ENCODE peak calls at places on chromosome 18, in seven cellular contexts. V, E, Z, B, C, H and L are unnamed samples.
A peak's percentile ranks its signal among the peaks of the same experiment; 100 is the strongest.

GRCh38 chr18:64799378-64799777 is 650.5 kb upstream of the LINC00305 start:
- DNase-seq in B (no peak), V (no peak), H (no peak), Z (no peak), E (no peak), C (no peak), L (no peak)

GRCh38 chr18:46156838-46157237 is 52.7 kb downstream of the HAUS1 start:
- DNase-seq in V (no peak), E (no peak), B (no peak), H (no peak), C (no peak), Z (no peak), L (no peak)

GRCh38 chr18:3122851-3123250 is 96.9 kb downstream of the MYOM1 start:
- DNase-seq in H (no peak), C (no peak), B (no peak), V (no peak), E (no peak), Z (no peak), L (no peak)

GRCh38 chr18:31010601-31011000 is 31.9 kb downstream of the DSC3 start:
- DNase-seq in V (no peak), C (no peak), H (no peak), E (no peak), Z (no peak), B (no peak), L (no peak)

GRCh38 chr18:3652380-3653262 is 202.6 kb downstream of the TGIF1 start:
- DNase-seq in C (no peak), E (peak; percentile 94), H (peak; percentile 87), V (no peak), Z (no peak), B (no peak), L (no peak)

GRCh38 chr18:45850021-45850420 is 24.5 kb downstream of the SIGLEC15 start:
- DNase-seq in B (peak; percentile 42), H (no peak), Z (peak; percentile 80), C (peak; percentile 34), E (peak; percentile 48), V (no peak), L (no peak)

GRCh38 chr18:33812186-33812585 is 234.2 kb downstream of the ASXL3 start:
- DNase-seq in Z (no peak), B (no peak), V (no peak), H (no peak), E (no peak), C (no peak), L (no peak)

GRCh38 chr18:58205087-58205779 is 161.2 kb downstream of the NEDD4L start:
- DNase-seq in V (no peak), Z (no peak), H (no peak), C (no peak), E (peak; percentile 87), B (no peak), L (no peak)

GRCh38 chr18:74063023-74063422 is 84.6 kb downstream of the FBXO15 start:
- DNase-seq in Z (peak; percentile 71), V (no peak), B (no peak), E (no peak), C (no peak), H (no peak), L (no peak)

GRCh38 chr18:48488388-48488850 is 50.4 kb upstream of the CTIF start:
- DNase-seq in H (peak; percentile 72), B (no peak), E (peak; percentile 87), V (no peak), C (no peak), Z (no peak), L (peak; percentile 90)

GRCh38 chr18:76454429-76454828 is 40.6 kb downstream of the ZNF516 start:
- DNase-seq in H (no peak), V (no peak), E (no peak), C (no peak), B (no peak), Z (no peak), L (no peak)

GRCh38 chr18:54830260-54830659 is 2.0 kb downstream of the RAB27B start:
- DNase-seq in H (no peak), E (peak; percentile 6), B (no peak), C (no peak), V (no peak), Z (no peak), L (no peak)

GRCh38 chr18:3411854-3412268 is 38.1 kb upstream of the TGIF1 start:
- DNase-seq in E (peak; percentile 33), V (peak; percentile 16), Z (no peak), B (no peak), H (no peak), C (no peak), L (peak; percentile 45)

GRCh38 chr18:36158261-36158867 is 28.7 kb downstream of the ELP2 start:
- DNase-seq in C (no peak), V (no peak), Z (no peak), B (no peak), E (peak; percentile 85), H (no peak), L (no peak)

GRCh38 chr18:62522178-62522509 is 681 bp upstream of the ZCCHC2 start:
- DNase-seq in Z (no peak), E (no peak), B (no peak), V (no peak), C (no peak), H (no peak), L (no peak)

GRCh38 chr18:11500153-11501122 is 109.0 kb upstream of the SLC35G4 start:
- DNase-seq in B (no peak), Z (no peak), C (no peak), V (no peak), H (no peak), E (peak; percentile 99), L (no peak)

GRCh38 chr18:56060967-56061541 is 473.1 kb upstream of the TCF4 start:
- DNase-seq in E (no peak), H (no peak), B (no peak), V (no peak), C (no peak), Z (no peak), L (no peak)

GRCh38 chr18:56065101-56065500 is 477.1 kb upstream of the TCF4 start:
- DNase-seq in V (no peak), Z (no peak), B (no peak), C (no peak), E (no peak), H (no peak), L (no peak)

GRCh38 chr18:56066524-56067215 is 478.7 kb upstream of the TCF4 start:
- DNase-seq in Z (no peak), B (no peak), E (no peak), V (no peak), C (no peak), H (no peak), L (no peak)

GRCh38 chr18:56067216-56067611 is 479.2 kb upstream of the TCF4 start:
- DNase-seq in B (no peak), E (peak; percentile 23), V (no peak), H (no peak), C (no peak), Z (no peak), L (no peak)

DNA sequence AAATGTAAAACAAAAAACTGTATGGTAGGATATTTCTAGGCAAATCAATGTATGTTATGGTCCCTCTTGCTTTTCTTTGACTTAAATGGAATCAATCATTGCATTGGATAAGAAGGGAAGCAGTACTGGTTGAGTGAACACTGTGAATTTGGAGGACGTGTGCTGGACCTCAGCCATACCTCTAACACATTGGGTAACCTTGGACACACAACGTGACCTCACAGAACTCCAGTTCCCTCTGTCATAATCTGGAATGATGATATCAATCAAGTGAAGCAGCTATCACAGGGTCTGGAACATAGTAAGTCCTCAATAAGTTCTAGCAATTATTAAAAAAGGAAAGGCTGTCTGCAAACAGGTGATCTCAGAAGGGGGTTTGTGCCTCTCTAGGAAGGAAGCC is 474.9 kb upstream of the TCF4 start:
- DNase-seq in C (no peak), H (no peak), E (no peak), Z (no peak), B (no peak), V (no peak), L (no peak)
- H3K4me3 ChIP-seq in C (no peak overlapping the region), H (no peak overlapping the region), E (no peak overlapping the region), Z (no peak overlapping the region), B (no peak overlapping the region), V (no peak overlapping the region), L (no peak overlapping the region)

GRCh38 chr18:79781331-79781941 is 16.3 kb upstream of the KCNG2 start:
- DNase-seq in Z (no peak), C (no peak), E (no peak), H (no peak), B (no peak), V (no peak), L (no peak)
- H3K27ac ChIP-seq in Z (no peak overlapping the region), C (no peak overlapping the region), E (no peak overlapping the region), H (no peak overlapping the region), B (no peak overlapping the region), V (no peak overlapping the region), L (no peak overlapping the region)

GRCh38 chr18:32373505-32373904 is 97.2 kb downstream of the GAREM1 start:
- DNase-seq in H (no peak), C (no peak), Z (no peak), B (no peak), E (no peak), V (no peak), L (no peak)
- H3K4me3 ChIP-seq in H (no peak overlapping the region), C (no peak overlapping the region), Z (no peak overlapping the region), B (no peak overlapping the region), E (no peak overlapping the region), V (no peak overlapping the region), L (no peak overlapping the region)

GRCh38 chr18:68429809-68430208 is 285.1 kb downstream of the TMX3 start:
- DNase-seq in C (no peak), V (no peak), Z (no peak), H (no peak), E (peak; percentile 60), B (no peak), L (no peak)

GRCh38 chr18:68426731-68427315 is 288.1 kb downstream of the TMX3 start:
- DNase-seq in C (no peak), E (peak; percentile 37), V (no peak), B (no peak), Z (no peak), H (no peak), L (no peak)

GRCh38 chr18:68428026-68428425 is 286.9 kb downstream of the TMX3 start:
- DNase-seq in B (no peak), Z (no peak), V (no peak), C (no peak), H (peak; percentile 89), E (peak; percentile 92), L (no peak)

GRCh38 chr18:68429111-68429510 is 285.8 kb downstream of the TMX3 start:
- DNase-seq in B (no peak), Z (no peak), E (no peak), C (no peak), H (no peak), V (no peak), L (no peak)

DNA sequence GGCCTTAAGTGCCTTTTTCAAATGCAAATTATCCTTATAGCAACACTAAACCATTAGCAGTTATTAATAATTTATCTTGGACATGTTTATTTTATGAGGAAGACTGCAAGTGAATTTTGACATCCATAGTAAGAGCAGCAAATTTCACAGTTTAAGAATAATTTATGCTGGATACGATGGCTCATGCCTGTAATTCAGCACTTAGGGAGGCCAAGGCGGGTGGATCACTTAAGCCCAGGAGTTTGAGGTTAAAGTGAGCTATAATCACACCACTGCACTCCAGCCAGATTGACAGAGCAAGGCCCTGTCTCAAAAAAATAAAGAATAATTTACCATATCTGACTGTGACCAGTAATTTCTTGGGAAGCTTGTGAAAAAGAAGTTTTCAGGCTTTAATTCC is 286.2 kb downstream of the TMX3 start:
- DNase-seq in H (peak; percentile 52), V (no peak), E (no peak), Z (no peak), B (no peak), C (no peak), L (no peak)
- H3K27ac ChIP-seq in H (peak overlapping the region; percentile 47), V (no peak overlapping the region), E (peak overlapping the region; percentile 43), Z (no peak overlapping the region), B (no peak overlapping the region), C (no peak overlapping the region), L (no peak overlapping the region)

GRCh38 chr18:13234528-13234795 is 15.9 kb downstream of the LDLRAD4 start:
- DNase-seq in C (no peak), V (no peak), H (no peak), E (no peak), B (no peak), Z (no peak), L (no peak)
- H3K4me3 ChIP-seq in C (no peak overlapping the region), V (no peak overlapping the region), H (no peak overlapping the region), E (no peak overlapping the region), B (no peak overlapping the region), Z (no peak overlapping the region), L (no peak overlapping the region)